ENCODE peak calls at places on chromosomes 11 and 22, in ten cellular contexts. W is brain microvascular endothelial cell; A is activated naive CD4-positive, alpha-beta T cell; C is HT1080; U is mucosa of descending colon; S is NCI-H460; J is activated CD4-positive, alpha-beta T cell treated with anti-CD3 and anti-CD28 coated beads for 24 hours; G is activated naive CD8-positive, alpha-beta T cell treated with anti-CD3 and anti-CD28 coated beads for 36 hours; M is activated T-cell treated with anti-CD3 and anti-CD28 coated beads, Interleukin-2, amount 50 U/mL, for 1 hour; P is left kidney. F is an unnamed sample.

GRCh38 chr11:13638436-13638835 is 30.0 kb upstream of the FAR1 start:
- DNase-seq in W (no peak), A (no peak), C (no peak), U (no peak), S (no peak), J (no peak), G (no peak), M (no peak), P (no peak), F (no peak)

GRCh38 chr11:113778111-113778910 is 1.3 kb upstream of the CLDN25 start:
- DNase-seq in W (peak), A (no peak), C (peak), U (no peak), S (no peak), J (no peak), G (no peak), M (no peak), P (peak), F (peak)

GRCh38 chr11:99351620-99352019 is 330.9 kb downstream of the CNTN5 start:
- DNase-seq in W (peak), A (no peak), C (no peak), U (no peak), S (no peak), J (no peak), G (no peak), M (no peak), P (no peak), F (no peak)

GRCh38 chr11:12245549-12245986 is 131.8 kb upstream of the PARVA start:
- DNase-seq in W (no peak), A (no peak), C (no peak), U (no peak), S (no peak), J (no peak), G (no peak), M (no peak), P (peak), F (no peak)

GRCh38 chr22:44819966-44820631 is 67.7 kb downstream of the ARHGAP8 start:
- DNase-seq in W (no peak), A (no peak), C (no peak), U (no peak), S (no peak), J (no peak), G (no peak), M (no peak), P (no peak), F (peak)

GRCh38 chr22:48488611-48489456 is 1338.8 kb downstream of the BRD1 start:
- DNase-seq in W (no peak), A (no peak), C (no peak), U (no peak), S (no peak), J (no peak), G (no peak), M (no peak), P (peak), F (no peak)

GRCh38 chr11:133354069-133354468 is 178.2 kb downstream of the OPCML start:
- DNase-seq in W (no peak), A (no peak), C (no peak), U (no peak), S (no peak), J (no peak), G (no peak), M (no peak), P (no peak), F (no peak)

GRCh38 chr11:25981998-25982397 is 349.9 kb upstream of the ANO3 start:
- DNase-seq in W (peak), A (no peak), C (peak), U (no peak), S (peak), J (no peak), G (no peak), M (no peak), P (peak), F (no peak)

GRCh38 chr11:116500833-116501622 is 271.8 kb downstream of the BUD13 start:
- DNase-seq in W (no peak), A (no peak), C (no peak), U (no peak), S (no peak), J (no peak), G (no peak), M (no peak), P (peak), F (no peak)

GRCh38 chr11:117226388-117227385 is 5.2 kb downstream of the PCSK7 start:
- DNase-seq in W (no peak), A (no peak), C (peak), U (no peak), S (peak), J (no peak), G (no peak), M (peak), P (peak), F (peak)

GRCh38 chr11:100681064-100681502 is 6.0 kb upstream of the ARHGAP42 start:
- DNase-seq in W (peak), A (no peak), C (peak), U (peak), S (no peak), J (no peak), G (peak), M (no peak), P (peak), F (peak)

GRCh38 chr11:32659672-32660071 is 76.0 kb downstream of the EIF3M start:
- DNase-seq in W (no peak), A (no peak), C (peak), U (no peak), S (no peak), J (no peak), G (no peak), M (no peak), P (no peak), F (no peak)

GRCh38 chr11:27239305-27239942 is 123.6 kb downstream of the CCDC34 start:
- DNase-seq in W (no peak), A (no peak), C (no peak), U (no peak), S (no peak), J (no peak), G (no peak), M (no peak), P (no peak), F (peak)

GRCh38 chr11:44604171-44604581 is 38.7 kb downstream of the CD82 start:
- DNase-seq in W (no peak), A (no peak), C (no peak), U (no peak), S (no peak), J (no peak), G (no peak), M (no peak), P (no peak), F (no peak)

GRCh38 chr11:130819561-130819960 is 96.7 kb downstream of the SNX19 start:
- DNase-seq in W (no peak), A (no peak), C (no peak), U (no peak), S (no peak), J (no peak), G (no peak), M (no peak), P (peak), F (no peak)

GRCh38 chr11:20053572-20053971 is 106.7 kb downstream of the DBX1 start:
- DNase-seq in W (no peak), A (no peak), C (no peak), U (no peak), S (no peak), J (no peak), G (no peak), M (no peak), P (no peak), F (no peak)

GRCh38 chr11:42175203-42175602 is 715.8 kb upstream of the LRRC4C start:
- DNase-seq in W (peak), A (no peak), C (peak), U (no peak), S (no peak), J (no peak), G (no peak), M (no peak), P (no peak), F (no peak)

GRCh38 chr11:73314121-73314948 is 6.3 kb downstream of the ARHGEF17 start:
- DNase-seq in W (peak), A (no peak), C (peak), U (no peak), S (no peak), J (no peak), G (no peak), M (no peak), P (peak), F (peak)

GRCh38 chr11:28132541-28132940 is 24.4 kb downstream of the METTL15 start:
- DNase-seq in W (no peak), A (no peak), C (no peak), U (no peak), S (no peak), J (no peak), G (no peak), M (no peak), P (no peak), F (no peak)

GRCh38 chr11:70314730-70315129 is 44.2 kb downstream of the PPFIA1 start:
- DNase-seq in W (no peak), A (no peak), C (no peak), U (no peak), S (no peak), J (no peak), G (no peak), M (no peak), P (peak), F (no peak)

GRCh38 chr11:117796456-117797428 is at the start of gene DSCAML1:
- DNase-seq in W (no peak), A (no peak), C (no peak), U (peak), S (no peak), J (no peak), G (peak), M (peak), P (peak), F (peak)